ENCODE peak calls at places on chromosomes 6 and 20, in four cellular contexts. S is neuronal stem cell, V is mesenchymal stem cell, T is H1. Z is an unnamed sample.

GRCh38 chr6:42138190-42138589 is 4.2 kb downstream of the C6orf132 start:
- DNase-seq in S (no peak), V (no peak), T (no peak), Z (no peak)

GRCh38 chr6:26473429-26473757 is 15.6 kb downstream of the BTN2A1 start:
- DNase-seq in T (no peak), V (no peak), S (no peak), Z (no peak)

GRCh38 chr6:13526718-13527668 is 39.6 kb upstream of the GFOD1 start:
- DNase-seq in S (no peak), T (no peak), V (no peak), Z (no peak)

GRCh38 chr6:170436209-170436809 is 116.8 kb downstream of the PSMB1 start:
- DNase-seq in S (no peak), V (no peak), T (no peak), Z (no peak)

GRCh38 chr6:32192608-32193039 is at the start of gene GPSM3:
- DNase-seq in T (no peak), V (peak; percentile 41), S (no peak), Z (peak; percentile 89)

GRCh38 chr6:44052419-44053011 is 74.7 kb downstream of the MRPL14 start:
- DNase-seq in S (no peak), V (peak; percentile 79), T (no peak), Z (peak; percentile 79)

GRCh38 chr6:170583736-170584180 is 679 bp downstream of the PDCD2 start:
- DNase-seq in V (no peak), S (peak; percentile 0), T (no peak), Z (no peak)

GRCh38 chr20:14334306-14334930 is 3.0 kb downstream of the FLRT3 start:
- DNase-seq in T (peak; percentile 9), S (peak; percentile 52), V (peak; percentile 58), Z (peak; percentile 90)

GRCh38 chr6:138795809-138796469 is at the start of gene ECT2L:
- DNase-seq in V (peak; percentile 53), T (peak; percentile 46), S (peak; percentile 38), Z (peak; percentile 89)

GRCh38 chr20:9705722-9706476 is 133.0 kb downstream of the PAK5 start:
- DNase-seq in S (no peak), T (no peak), V (no peak), Z (no peak)

GRCh38 chr20:49288784-49289696 is 11.2 kb upstream of the ZNFX1 start:
- DNase-seq in V (peak; percentile 18), T (no peak), S (no peak), Z (peak; percentile 30)

GRCh38 chr20:3932277-3933073 is 43.3 kb downstream of the PANK2 start:
- DNase-seq in T (no peak), V (peak; percentile 55), S (no peak), Z (no peak)

DNA sequence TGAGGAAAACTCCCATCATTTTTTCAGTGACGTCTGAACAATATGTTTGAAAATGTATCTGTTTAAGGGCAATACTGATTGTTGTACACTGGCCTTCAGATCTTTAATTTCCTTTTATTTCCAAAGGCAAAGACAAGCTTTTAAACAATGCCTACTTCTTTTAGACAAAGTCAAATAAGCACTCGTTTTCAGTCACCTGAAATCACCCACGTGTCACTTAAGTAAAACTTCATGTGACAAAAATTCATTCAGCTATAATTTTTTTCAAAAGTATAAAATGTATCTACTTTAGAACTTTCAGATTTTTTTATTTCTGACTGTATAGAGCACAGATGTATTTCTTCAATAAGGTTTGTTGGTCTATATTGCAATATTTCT is 113.5 kb upstream of the BEND6 start:
- DNase-seq in S (no peak), T (no peak), V (no peak), Z (no peak)
- H3K9ac ChIP-seq in S (no peak overlapping the region), T (no peak overlapping the region), V (peak overlapping the region; percentile 91), Z (no peak overlapping the region)

GRCh38 chr6:30885999-30886896 is 1.9 kb downstream of the DDR1 start:
- DNase-seq in V (peak; percentile 87), T (peak; percentile 87), S (peak; percentile 95), Z (peak; percentile 94)

GRCh38 chr6:30883743-30884520 is at the start of gene DDR1:
- DNase-seq in T (no peak), V (peak; percentile 52), S (peak; percentile 43), Z (peak; percentile 68)

GRCh38 chr6:30883476-30883742 is 910 bp upstream of the DDR1 start:
- DNase-seq in S (no peak), V (no peak), T (no peak), Z (no peak)

GRCh38 chr6:30885481-30885998 is 1.2 kb downstream of the DDR1 start:
- DNase-seq in T (no peak), S (peak; percentile 32), V (peak; percentile 47), Z (peak; percentile 48)

GRCh38 chr6:30884521-30885480 is 482 bp downstream of the DDR1 start:
- DNase-seq in S (peak; percentile 44), T (no peak), V (peak; percentile 36), Z (peak; percentile 80)
- H3K18ac ChIP-seq in S (peak overlapping the region; percentile 94), T (peak overlapping the region; percentile 99), V (peak overlapping the region; percentile 47), Z (peak overlapping the region; percentile 96)

GRCh38 chr20:12159266-12159665 is 241.6 kb downstream of the BTBD3 start:
- DNase-seq in V (no peak), T (no peak), S (no peak), Z (no peak)

GRCh38 chr20:12156252-12156651 is 238.6 kb downstream of the BTBD3 start:
- DNase-seq in T (no peak), V (no peak), S (no peak), Z (peak; percentile 28)

GRCh38 chr20:12152996-12153395 is 235.3 kb downstream of the BTBD3 start:
- DNase-seq in V (peak; percentile 85), T (no peak), S (no peak), Z (no peak)

DNA sequence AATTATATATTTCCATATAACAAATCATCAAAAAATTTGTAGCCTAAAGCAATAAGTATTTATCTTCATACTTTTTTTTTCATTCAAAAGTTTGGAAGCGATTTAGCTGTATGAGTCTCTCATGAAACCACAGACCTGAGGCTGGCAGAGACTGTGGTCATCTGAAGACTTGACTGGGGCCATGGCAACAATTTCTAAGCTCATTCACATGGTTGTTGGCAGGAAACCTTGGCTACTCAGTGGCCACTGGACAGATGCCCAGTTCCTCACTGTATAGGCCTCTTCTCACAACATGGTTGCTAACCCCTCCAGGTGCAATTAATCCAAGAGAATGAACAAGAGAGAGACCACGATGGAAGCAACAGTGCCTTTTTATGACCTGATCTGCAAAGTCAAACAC is 235.9 kb downstream of the BTBD3 start:
- DNase-seq in V (peak; percentile 12), S (no peak), T (no peak), Z (no peak)
- H3K4ac ChIP-seq in V (no peak overlapping the region), S (no peak overlapping the region), T (no peak overlapping the region), Z (no peak overlapping the region)

GRCh38 chr6:165223736-165224135 is 85.7 kb downstream of the C6orf118 start:
- DNase-seq in S (no peak), V (no peak), T (no peak), Z (no peak)

GRCh38 chr6:165229216-165229615 is 80.2 kb downstream of the C6orf118 start:
- DNase-seq in T (no peak), V (no peak), S (no peak), Z (peak; percentile 13)

GRCh38 chr6:165231581-165232276 is 77.7 kb downstream of the C6orf118 start:
- DNase-seq in T (no peak), V (peak; percentile 4), S (no peak), Z (peak; percentile 53)

GRCh38 chr6:165231177-165231576 is 78.2 kb downstream of the C6orf118 start:
- DNase-seq in V (no peak), S (no peak), T (no peak), Z (no peak)

GRCh38 chr6:165227644-165228329 is 81.6 kb downstream of the C6orf118 start:
- DNase-seq in V (no peak), T (no peak), S (no peak), Z (no peak)
- H3K9ac ChIP-seq in V (no peak overlapping the region), T (no peak overlapping the region), S (no peak overlapping the region), Z (no peak overlapping the region)

DNA sequence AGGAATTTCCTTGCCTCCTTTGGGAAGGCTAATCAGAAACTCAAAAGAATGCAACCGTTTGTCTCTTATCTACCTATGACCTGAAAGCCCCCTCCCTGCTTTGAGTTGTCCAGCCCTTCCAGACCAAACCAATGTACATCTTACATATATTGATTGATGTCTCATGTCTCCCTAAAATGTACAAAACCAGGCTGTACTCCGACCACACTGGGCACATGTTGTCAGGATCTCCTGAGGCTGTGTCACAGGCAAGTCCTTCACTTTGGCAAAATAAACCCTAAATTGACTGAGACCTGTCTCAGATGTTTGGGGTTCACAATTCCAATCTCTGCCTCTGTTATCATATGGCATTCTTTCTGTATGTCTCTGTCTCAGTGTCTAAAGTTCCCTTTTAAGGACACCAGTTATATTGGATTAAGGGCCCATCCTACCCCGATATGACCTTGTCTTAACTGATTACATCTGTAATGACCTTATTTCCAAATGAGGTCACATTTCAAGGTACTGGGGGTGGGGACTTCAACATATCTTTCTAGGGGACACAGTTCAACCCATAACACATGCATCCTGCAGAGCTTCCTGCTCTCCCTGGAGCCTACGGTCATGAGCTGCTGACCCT is 513.5 kb upstream of the JARID2 start:
- DNase-seq in V (no peak), S (no peak), T (no peak), Z (no peak)
- H3K18ac ChIP-seq in V (peak overlapping the region; percentile 69), S (no peak overlapping the region), T (no peak overlapping the region), Z (no peak overlapping the region)

GRCh38 chr6:85421963-85422362 is 27.9 kb upstream of the NT5E start:
- DNase-seq in T (no peak), S (no peak), V (no peak), Z (no peak)
- H3K4ac ChIP-seq in T (no peak overlapping the region), S (no peak overlapping the region), V (no peak overlapping the region), Z (no peak overlapping the region)

GRCh38 chr6:1607557-1608221 is 2.0 kb upstream of the FOXC1 start:
- DNase-seq in V (no peak), S (no peak), T (peak; percentile 75), Z (peak; percentile 90)

GRCh38 chr6:1605822-1606532 is 3.7 kb upstream of the FOXC1 start:
- DNase-seq in S (no peak), T (no peak), V (no peak), Z (no peak)

GRCh38 chr6:1608222-1608975 is 1.3 kb upstream of the FOXC1 start:
- DNase-seq in T (no peak), V (no peak), S (no peak), Z (peak; percentile 50)

GRCh38 chr6:1606533-1607235 is 3.0 kb upstream of the FOXC1 start:
- DNase-seq in S (no peak), V (no peak), T (no peak), Z (peak; percentile 85)

GRCh38 chr6:1607236-1607556 is 2.5 kb upstream of the FOXC1 start:
- DNase-seq in V (no peak), T (no peak), S (no peak), Z (no peak)
- H3K9ac ChIP-seq in V (no peak overlapping the region), T (no peak overlapping the region), S (no peak overlapping the region), Z (no peak overlapping the region)